ENCODE peak calls at places on chromosome 6, in seven cellular contexts. One of them, this sample, is unnamed.

GRCh38 chr6:7106215-7106751 is 1.5 kb upstream of the RREB1 start:
- DNase-seq in stimulated activated CD4-positive, alpha-beta T cell treated with anti-CD3 and anti-CD28 coated beads, Interleukin-12 subunit alpha, Interleukin-12 subunit beta, amount 100 ng/mL, for 24 hours: no peak
- DNase-seq in HTR-8/SVneo: no peak
- DNase-seq in GF-D8: no peak
- DNase-seq in non-pigmented ciliary epithelial cell: no peak
- DNase-seq in GM13977: no peak
- DNase-seq in NCI-H774: no peak
- DNase-seq in this sample: no peak

GRCh38 chr6:42710316-42710715 is 12.1 kb downstream of the PRPH2 start:
- DNase-seq in stimulated activated CD4-positive, alpha-beta T cell treated with anti-CD3 and anti-CD28 coated beads, Interleukin-12 subunit alpha, Interleukin-12 subunit beta, amount 100 ng/mL, for 24 hours: no peak
- DNase-seq in HTR-8/SVneo: no peak
- DNase-seq in GF-D8: no peak
- DNase-seq in non-pigmented ciliary epithelial cell: no peak
- DNase-seq in GM13977: no peak
- DNase-seq in NCI-H774: no peak
- DNase-seq in this sample: no peak

GRCh38 chr6:37632989-37633550 is 64.6 kb downstream of the MDGA1 start:
- DNase-seq in stimulated activated CD4-positive, alpha-beta T cell treated with anti-CD3 and anti-CD28 coated beads, Interleukin-12 subunit alpha, Interleukin-12 subunit beta, amount 100 ng/mL, for 24 hours: no peak
- DNase-seq in HTR-8/SVneo: no peak
- DNase-seq in GF-D8: no peak
- DNase-seq in non-pigmented ciliary epithelial cell: no peak
- DNase-seq in GM13977: no peak
- DNase-seq in NCI-H774: no peak
- DNase-seq in this sample: no peak

GRCh38 chr6:152598858-152599537 is 38.2 kb downstream of the SYNE1 start:
- DNase-seq in stimulated activated CD4-positive, alpha-beta T cell treated with anti-CD3 and anti-CD28 coated beads, Interleukin-12 subunit alpha, Interleukin-12 subunit beta, amount 100 ng/mL, for 24 hours: no peak
- DNase-seq in HTR-8/SVneo: no peak
- DNase-seq in GF-D8: no peak
- DNase-seq in non-pigmented ciliary epithelial cell: no peak
- DNase-seq in GM13977: no peak
- DNase-seq in NCI-H774: no peak
- DNase-seq in this sample: no peak

GRCh38 chr6:130453230-130453629 is 87.4 kb downstream of the TMEM200A start:
- DNase-seq in stimulated activated CD4-positive, alpha-beta T cell treated with anti-CD3 and anti-CD28 coated beads, Interleukin-12 subunit alpha, Interleukin-12 subunit beta, amount 100 ng/mL, for 24 hours: no peak
- DNase-seq in HTR-8/SVneo: peak
- DNase-seq in GF-D8: no peak
- DNase-seq in non-pigmented ciliary epithelial cell: peak
- DNase-seq in GM13977: peak
- DNase-seq in NCI-H774: no peak
- DNase-seq in this sample: no peak

GRCh38 chr6:37058084-37058586 is 52.7 kb downstream of the FGD2 start:
- DNase-seq in stimulated activated CD4-positive, alpha-beta T cell treated with anti-CD3 and anti-CD28 coated beads, Interleukin-12 subunit alpha, Interleukin-12 subunit beta, amount 100 ng/mL, for 24 hours: no peak
- DNase-seq in HTR-8/SVneo: no peak
- DNase-seq in GF-D8: no peak
- DNase-seq in non-pigmented ciliary epithelial cell: no peak
- DNase-seq in GM13977: no peak
- DNase-seq in NCI-H774: no peak
- DNase-seq in this sample: no peak

GRCh38 chr6:119562168-119562567 is 212.6 kb upstream of the MAN1A1 start:
- DNase-seq in stimulated activated CD4-positive, alpha-beta T cell treated with anti-CD3 and anti-CD28 coated beads, Interleukin-12 subunit alpha, Interleukin-12 subunit beta, amount 100 ng/mL, for 24 hours: no peak
- DNase-seq in HTR-8/SVneo: no peak
- DNase-seq in GF-D8: no peak
- DNase-seq in non-pigmented ciliary epithelial cell: no peak
- DNase-seq in GM13977: no peak
- DNase-seq in NCI-H774: no peak
- DNase-seq in this sample: no peak

GRCh38 chr6:156098858-156099257 is 643.2 kb upstream of the NOX3 start:
- DNase-seq in stimulated activated CD4-positive, alpha-beta T cell treated with anti-CD3 and anti-CD28 coated beads, Interleukin-12 subunit alpha, Interleukin-12 subunit beta, amount 100 ng/mL, for 24 hours: no peak
- DNase-seq in HTR-8/SVneo: no peak
- DNase-seq in GF-D8: no peak
- DNase-seq in non-pigmented ciliary epithelial cell: no peak
- DNase-seq in GM13977: no peak
- DNase-seq in NCI-H774: no peak
- DNase-seq in this sample: no peak

GRCh38 chr6:150179030-150179429 is 36.2 kb downstream of the PPP1R14C start:
- DNase-seq in stimulated activated CD4-positive, alpha-beta T cell treated with anti-CD3 and anti-CD28 coated beads, Interleukin-12 subunit alpha, Interleukin-12 subunit beta, amount 100 ng/mL, for 24 hours: no peak
- DNase-seq in HTR-8/SVneo: no peak
- DNase-seq in GF-D8: no peak
- DNase-seq in non-pigmented ciliary epithelial cell: no peak
- DNase-seq in GM13977: no peak
- DNase-seq in NCI-H774: no peak
- DNase-seq in this sample: no peak

GRCh38 chr6:115783402-115784061 is 277.2 kb downstream of the FRK start:
- DNase-seq in stimulated activated CD4-positive, alpha-beta T cell treated with anti-CD3 and anti-CD28 coated beads, Interleukin-12 subunit alpha, Interleukin-12 subunit beta, amount 100 ng/mL, for 24 hours: no peak
- DNase-seq in HTR-8/SVneo: no peak
- DNase-seq in GF-D8: no peak
- DNase-seq in non-pigmented ciliary epithelial cell: no peak
- DNase-seq in GM13977: no peak
- DNase-seq in NCI-H774: no peak
- DNase-seq in this sample: no peak

GRCh38 chr6:6332240-6332639 is 11.8 kb upstream of the F13A1 start:
- DNase-seq in stimulated activated CD4-positive, alpha-beta T cell treated with anti-CD3 and anti-CD28 coated beads, Interleukin-12 subunit alpha, Interleukin-12 subunit beta, amount 100 ng/mL, for 24 hours: no peak
- DNase-seq in HTR-8/SVneo: no peak
- DNase-seq in GF-D8: no peak
- DNase-seq in non-pigmented ciliary epithelial cell: no peak
- DNase-seq in GM13977: no peak
- DNase-seq in NCI-H774: no peak
- DNase-seq in this sample: peak

GRCh38 chr6:36852481-36853147 is 13.4 kb upstream of the CPNE5 start:
- DNase-seq in stimulated activated CD4-positive, alpha-beta T cell treated with anti-CD3 and anti-CD28 coated beads, Interleukin-12 subunit alpha, Interleukin-12 subunit beta, amount 100 ng/mL, for 24 hours: no peak
- DNase-seq in HTR-8/SVneo: peak
- DNase-seq in GF-D8: no peak
- DNase-seq in non-pigmented ciliary epithelial cell: peak
- DNase-seq in GM13977: no peak
- DNase-seq in NCI-H774: no peak
- DNase-seq in this sample: no peak

GRCh38 chr6:1346556-1347186 is 34.8 kb downstream of the FOXQ1 start:
- DNase-seq in stimulated activated CD4-positive, alpha-beta T cell treated with anti-CD3 and anti-CD28 coated beads, Interleukin-12 subunit alpha, Interleukin-12 subunit beta, amount 100 ng/mL, for 24 hours: no peak
- DNase-seq in HTR-8/SVneo: no peak
- DNase-seq in GF-D8: no peak
- DNase-seq in non-pigmented ciliary epithelial cell: no peak
- DNase-seq in GM13977: no peak
- DNase-seq in NCI-H774: no peak
- DNase-seq in this sample: no peak

GRCh38 chr6:43491750-43492661 is 14.6 kb downstream of the TJAP1 start:
- DNase-seq in stimulated activated CD4-positive, alpha-beta T cell treated with anti-CD3 and anti-CD28 coated beads, Interleukin-12 subunit alpha, Interleukin-12 subunit beta, amount 100 ng/mL, for 24 hours: no peak
- DNase-seq in HTR-8/SVneo: peak
- DNase-seq in GF-D8: no peak
- DNase-seq in non-pigmented ciliary epithelial cell: peak
- DNase-seq in GM13977: no peak
- DNase-seq in NCI-H774: no peak
- DNase-seq in this sample: no peak

GRCh38 chr6:3367630-3368029 is 89.2 kb downstream of the SLC22A23 start:
- DNase-seq in stimulated activated CD4-positive, alpha-beta T cell treated with anti-CD3 and anti-CD28 coated beads, Interleukin-12 subunit alpha, Interleukin-12 subunit beta, amount 100 ng/mL, for 24 hours: no peak
- DNase-seq in HTR-8/SVneo: no peak
- DNase-seq in GF-D8: no peak
- DNase-seq in non-pigmented ciliary epithelial cell: no peak
- DNase-seq in GM13977: no peak
- DNase-seq in NCI-H774: no peak
- DNase-seq in this sample: no peak

GRCh38 chr6:73797861-73798260 is 101.9 kb downstream of the CD109 start:
- DNase-seq in stimulated activated CD4-positive, alpha-beta T cell treated with anti-CD3 and anti-CD28 coated beads, Interleukin-12 subunit alpha, Interleukin-12 subunit beta, amount 100 ng/mL, for 24 hours: no peak
- DNase-seq in HTR-8/SVneo: no peak
- DNase-seq in GF-D8: no peak
- DNase-seq in non-pigmented ciliary epithelial cell: no peak
- DNase-seq in GM13977: no peak
- DNase-seq in NCI-H774: no peak
- DNase-seq in this sample: no peak

GRCh38 chr6:61809004-61809595 is 476.9 kb downstream of the KHDRBS2 start:
- DNase-seq in stimulated activated CD4-positive, alpha-beta T cell treated with anti-CD3 and anti-CD28 coated beads, Interleukin-12 subunit alpha, Interleukin-12 subunit beta, amount 100 ng/mL, for 24 hours: no peak
- DNase-seq in HTR-8/SVneo: no peak
- DNase-seq in GF-D8: no peak
- DNase-seq in non-pigmented ciliary epithelial cell: no peak
- DNase-seq in GM13977: peak
- DNase-seq in NCI-H774: no peak
- DNase-seq in this sample: peak

GRCh38 chr6:43107344-43108062 is 31.4 kb downstream of the PTK7 start:
- DNase-seq in stimulated activated CD4-positive, alpha-beta T cell treated with anti-CD3 and anti-CD28 coated beads, Interleukin-12 subunit alpha, Interleukin-12 subunit beta, amount 100 ng/mL, for 24 hours: no peak
- DNase-seq in HTR-8/SVneo: no peak
- DNase-seq in GF-D8: no peak
- DNase-seq in non-pigmented ciliary epithelial cell: no peak
- DNase-seq in GM13977: no peak
- DNase-seq in NCI-H774: peak
- DNase-seq in this sample: no peak

GRCh38 chr6:124078169-124078568 is 274.5 kb downstream of the NKAIN2 start:
- DNase-seq in stimulated activated CD4-positive, alpha-beta T cell treated with anti-CD3 and anti-CD28 coated beads, Interleukin-12 subunit alpha, Interleukin-12 subunit beta, amount 100 ng/mL, for 24 hours: no peak
- DNase-seq in HTR-8/SVneo: no peak
- DNase-seq in GF-D8: no peak
- DNase-seq in non-pigmented ciliary epithelial cell: no peak
- DNase-seq in GM13977: no peak
- DNase-seq in NCI-H774: no peak
- DNase-seq in this sample: no peak

GRCh38 chr6:42260972-42261371 is 43.3 kb upstream of the MRPS10 start:
- DNase-seq in stimulated activated CD4-positive, alpha-beta T cell treated with anti-CD3 and anti-CD28 coated beads, Interleukin-12 subunit alpha, Interleukin-12 subunit beta, amount 100 ng/mL, for 24 hours: no peak
- DNase-seq in HTR-8/SVneo: peak
- DNase-seq in GF-D8: no peak
- DNase-seq in non-pigmented ciliary epithelial cell: no peak
- DNase-seq in GM13977: peak
- DNase-seq in NCI-H774: no peak
- DNase-seq in this sample: peak

GRCh38 chr6:39818695-39819094 is 26.5 kb downstream of the DAAM2 start:
- DNase-seq in stimulated activated CD4-positive, alpha-beta T cell treated with anti-CD3 and anti-CD28 coated beads, Interleukin-12 subunit alpha, Interleukin-12 subunit beta, amount 100 ng/mL, for 24 hours: no peak
- DNase-seq in HTR-8/SVneo: no peak
- DNase-seq in GF-D8: no peak
- DNase-seq in non-pigmented ciliary epithelial cell: no peak
- DNase-seq in GM13977: no peak
- DNase-seq in NCI-H774: no peak
- DNase-seq in this sample: no peak

GRCh38 chr6:43391448-43392031 is 22.1 kb upstream of the ZNF318 start:
- DNase-seq in stimulated activated CD4-positive, alpha-beta T cell treated with anti-CD3 and anti-CD28 coated beads, Interleukin-12 subunit alpha, Interleukin-12 subunit beta, amount 100 ng/mL, for 24 hours: no peak
- DNase-seq in HTR-8/SVneo: no peak
- DNase-seq in GF-D8: peak
- DNase-seq in non-pigmented ciliary epithelial cell: no peak
- DNase-seq in GM13977: no peak
- DNase-seq in NCI-H774: no peak
- DNase-seq in this sample: no peak

GRCh38 chr6:164098857-164099534 is 684.5 kb downstream of the QKI start:
- DNase-seq in stimulated activated CD4-positive, alpha-beta T cell treated with anti-CD3 and anti-CD28 coated beads, Interleukin-12 subunit alpha, Interleukin-12 subunit beta, amount 100 ng/mL, for 24 hours: no peak
- DNase-seq in HTR-8/SVneo: no peak
- DNase-seq in GF-D8: no peak
- DNase-seq in non-pigmented ciliary epithelial cell: no peak
- DNase-seq in GM13977: no peak
- DNase-seq in NCI-H774: no peak
- DNase-seq in this sample: no peak

GRCh38 chr6:42390228-42390934 is 61.3 kb downstream of the TRERF1 start:
- DNase-seq in stimulated activated CD4-positive, alpha-beta T cell treated with anti-CD3 and anti-CD28 coated beads, Interleukin-12 subunit alpha, Interleukin-12 subunit beta, amount 100 ng/mL, for 24 hours: peak
- DNase-seq in HTR-8/SVneo: no peak
- DNase-seq in GF-D8: no peak
- DNase-seq in non-pigmented ciliary epithelial cell: no peak
- DNase-seq in GM13977: no peak
- DNase-seq in NCI-H774: no peak
- DNase-seq in this sample: peak

GRCh38 chr6:118940770-118941169 is 5.8 kb upstream of the MCM9 start:
- DNase-seq in stimulated activated CD4-positive, alpha-beta T cell treated with anti-CD3 and anti-CD28 coated beads, Interleukin-12 subunit alpha, Interleukin-12 subunit beta, amount 100 ng/mL, for 24 hours: no peak
- DNase-seq in HTR-8/SVneo: no peak
- DNase-seq in GF-D8: no peak
- DNase-seq in non-pigmented ciliary epithelial cell: no peak
- DNase-seq in GM13977: no peak
- DNase-seq in NCI-H774: no peak
- DNase-seq in this sample: no peak

GRCh38 chr6:34791164-34791841 is 580 bp upstream of the BLTP3A start:
- DNase-seq in stimulated activated CD4-positive, alpha-beta T cell treated with anti-CD3 and anti-CD28 coated beads, Interleukin-12 subunit alpha, Interleukin-12 subunit beta, amount 100 ng/mL, for 24 hours: peak
- DNase-seq in HTR-8/SVneo: peak
- DNase-seq in GF-D8: peak
- DNase-seq in non-pigmented ciliary epithelial cell: no peak
- DNase-seq in GM13977: peak
- DNase-seq in NCI-H774: peak
- DNase-seq in this sample: peak

GRCh38 chr6:100796049-100796823 is 84.9 kb downstream of the ASCC3 start:
- DNase-seq in stimulated activated CD4-positive, alpha-beta T cell treated with anti-CD3 and anti-CD28 coated beads, Interleukin-12 subunit alpha, Interleukin-12 subunit beta, amount 100 ng/mL, for 24 hours: no peak
- DNase-seq in HTR-8/SVneo: no peak
- DNase-seq in GF-D8: peak
- DNase-seq in non-pigmented ciliary epithelial cell: no peak
- DNase-seq in GM13977: no peak
- DNase-seq in NCI-H774: no peak
- DNase-seq in this sample: peak

GRCh38 chr6:79762370-79762769 is 131.2 kb downstream of the SH3BGRL2 start:
- DNase-seq in stimulated activated CD4-positive, alpha-beta T cell treated with anti-CD3 and anti-CD28 coated beads, Interleukin-12 subunit alpha, Interleukin-12 subunit beta, amount 100 ng/mL, for 24 hours: no peak
- DNase-seq in HTR-8/SVneo: peak
- DNase-seq in GF-D8: no peak
- DNase-seq in non-pigmented ciliary epithelial cell: no peak
- DNase-seq in GM13977: no peak
- DNase-seq in NCI-H774: no peak
- DNase-seq in this sample: no peak

GRCh38 chr6:127952831-127953230 is 52.0 kb upstream of the THEMIS start:
- DNase-seq in stimulated activated CD4-positive, alpha-beta T cell treated with anti-CD3 and anti-CD28 coated beads, Interleukin-12 subunit alpha, Interleukin-12 subunit beta, amount 100 ng/mL, for 24 hours: no peak
- DNase-seq in HTR-8/SVneo: no peak
- DNase-seq in GF-D8: no peak
- DNase-seq in non-pigmented ciliary epithelial cell: no peak
- DNase-seq in GM13977: no peak
- DNase-seq in NCI-H774: no peak
- DNase-seq in this sample: no peak

GRCh38 chr6:170156448-170157375 is 134.2 kb downstream of the DLL1 start:
- DNase-seq in stimulated activated CD4-positive, alpha-beta T cell treated with anti-CD3 and anti-CD28 coated beads, Interleukin-12 subunit alpha, Interleukin-12 subunit beta, amount 100 ng/mL, for 24 hours: no peak
- DNase-seq in HTR-8/SVneo: no peak
- DNase-seq in GF-D8: no peak
- DNase-seq in non-pigmented ciliary epithelial cell: no peak
- DNase-seq in GM13977: no peak
- DNase-seq in NCI-H774: no peak
- DNase-seq in this sample: no peak